ENCODE peak calls at places on chromosomes 2 and 18, in ten cellular contexts. F, O, Q, P, J, E, X, R, M and V are unnamed samples.

GRCh38 chr2:134142903-134143302 is 111.0 kb upstream of the MGAT5 start:
- DNase-seq in F (no peak), O (no peak), Q (no peak), P (no peak), J (peak; percentile 29), E (no peak), X (no peak), R (no peak), M (peak; percentile 29), V (no peak)

GRCh38 chr2:902584-902983 is 48.1 kb upstream of the SNTG2 start:
- DNase-seq in F (peak; percentile 34), O (no peak), Q (no peak), P (no peak), J (no peak), E (no peak), X (no peak), R (no peak), M (no peak), V (no peak)

GRCh38 chr2:191552036-191552435 is 125.9 kb upstream of the NABP1 start:
- DNase-seq in F (no peak), O (no peak), Q (no peak), P (no peak), J (no peak), E (no peak), X (no peak), R (no peak), M (peak; percentile 32), V (no peak)

GRCh38 chr2:120195575-120195974 is 27.6 kb downstream of the TMEM185B start:
- DNase-seq in F (no peak), O (no peak), Q (no peak), P (no peak), J (no peak), E (no peak), X (no peak), R (no peak), M (no peak), V (no peak)

GRCh38 chr2:159396796-159397195 is 110.3 kb upstream of the WDSUB1 start:
- DNase-seq in F (no peak), O (no peak), Q (no peak), P (no peak), J (no peak), E (no peak), X (no peak), R (no peak), M (no peak), V (no peak)

GRCh38 chr2:207385903-207386302 is 143.9 kb upstream of the CREB1 start:
- DNase-seq in F (no peak), O (no peak), Q (no peak), P (no peak), J (peak; percentile 87), E (no peak), X (no peak), R (no peak), M (peak; percentile 72), V (no peak)

GRCh38 chr2:231276986-231277385 is 78.6 kb downstream of the ARMC9 start:
- DNase-seq in F (no peak), O (no peak), Q (no peak), P (no peak), J (no peak), E (no peak), X (no peak), R (no peak), M (no peak), V (no peak)

GRCh38 chr2:210713122-210713521 is 156.7 kb downstream of the CPS1 start:
- DNase-seq in F (no peak), O (no peak), Q (no peak), P (no peak), J (no peak), E (no peak), X (no peak), R (no peak), M (no peak), V (no peak)

GRCh38 chr18:9353596-9353995 is 19.0 kb downstream of the TWSG1 start:
- DNase-seq in F (no peak), O (no peak), Q (no peak), P (no peak), J (no peak), E (no peak), X (no peak), R (no peak), M (no peak), V (no peak)

GRCh38 chr2:148876190-148876588 is 1.2 kb downstream of the KIF5C start:
- DNase-seq in F (no peak), O (no peak), Q (peak; percentile 14), P (no peak), J (no peak), E (no peak), X (no peak), R (no peak), M (no peak), V (no peak)

GRCh38 chr2:238785528-238785860 is 62.4 kb upstream of the TWIST2 start:
- DNase-seq in F (no peak), O (no peak), Q (no peak), P (no peak), J (peak; percentile 45), E (no peak), X (no peak), R (no peak), M (no peak), V (no peak)

GRCh38 chr2:172106128-172106961 is 3.6 kb upstream of the DLX2 start:
- DNase-seq in F (no peak), O (no peak), Q (no peak), P (peak; percentile 60), J (peak; percentile 79), E (no peak), X (peak; percentile 82), R (no peak), M (peak; percentile 48), V (no peak)

GRCh38 chr18:11741505-11742145 is 52.6 kb downstream of the GNAL start:
- DNase-seq in F (no peak), O (no peak), Q (peak; percentile 42), P (no peak), J (peak; percentile 24), E (no peak), X (peak; percentile 68), R (no peak), M (no peak), V (no peak)

GRCh38 chr2:42139141-42139540 is 30.0 kb upstream of the EML4 start:
- DNase-seq in F (no peak), O (no peak), Q (no peak), P (no peak), J (peak; percentile 8), E (no peak), X (no peak), R (no peak), M (peak; percentile 79), V (no peak)
- H3K4me1 ChIP-seq in F (peaks cover 59% of the 10 kb centered on the region), O (peaks cover 29% of the 10 kb centered on the region), Q (peaks cover 25% of the 10 kb centered on the region), P (peaks cover 8% of the 10 kb centered on the region), J (peaks cover 36% of the 10 kb centered on the region), E (peaks cover 11% of the 10 kb centered on the region), X (peaks cover 86% of the 10 kb centered on the region), R (peaks cover 19% of the 10 kb centered on the region), M (peaks cover 16% of the 10 kb centered on the region), V (peaks cover 7% of the 10 kb centered on the region)

GRCh38 chr2:37376421-37377186 is 32.2 kb downstream of the QPCT start:
- DNase-seq in F (peak; percentile 61), O (no peak), Q (no peak), P (no peak), J (peak; percentile 97), E (no peak), X (no peak), R (peak; percentile 83), M (peak; percentile 80), V (no peak)
- H3K4me3 ChIP-seq in F (no peak overlapping the region), O (no peak overlapping the region), Q (no peak overlapping the region), P (no peak overlapping the region), J (peak overlapping the region; percentile 58), E (no peak overlapping the region), X (no peak overlapping the region), R (no peak overlapping the region), M (no peak overlapping the region), V (no peak overlapping the region)

GRCh38 chr18:41870817-41871216 is 84.2 kb upstream of the PIK3C3 start:
- DNase-seq in F (no peak), O (no peak), Q (no peak), P (no peak), J (peak; percentile 32), E (no peak), X (no peak), R (no peak), M (no peak), V (no peak)

GRCh38 chr18:41872206-41872605 is 82.8 kb upstream of the PIK3C3 start:
- DNase-seq in F (no peak), O (no peak), Q (no peak), P (no peak), J (no peak), E (no peak), X (no peak), R (no peak), M (no peak), V (no peak)

GRCh38 chr18:41873730-41874129 is 81.3 kb upstream of the PIK3C3 start:
- DNase-seq in F (no peak), O (no peak), Q (no peak), P (no peak), J (no peak), E (no peak), X (no peak), R (no peak), M (no peak), V (no peak)

GRCh38 chr18:41871229-41872000 is 83.6 kb upstream of the PIK3C3 start:
- DNase-seq in F (no peak), O (no peak), Q (peak; percentile 96), P (no peak), J (peak; percentile 10), E (no peak), X (no peak), R (no peak), M (no peak), V (no peak)

DNA sequence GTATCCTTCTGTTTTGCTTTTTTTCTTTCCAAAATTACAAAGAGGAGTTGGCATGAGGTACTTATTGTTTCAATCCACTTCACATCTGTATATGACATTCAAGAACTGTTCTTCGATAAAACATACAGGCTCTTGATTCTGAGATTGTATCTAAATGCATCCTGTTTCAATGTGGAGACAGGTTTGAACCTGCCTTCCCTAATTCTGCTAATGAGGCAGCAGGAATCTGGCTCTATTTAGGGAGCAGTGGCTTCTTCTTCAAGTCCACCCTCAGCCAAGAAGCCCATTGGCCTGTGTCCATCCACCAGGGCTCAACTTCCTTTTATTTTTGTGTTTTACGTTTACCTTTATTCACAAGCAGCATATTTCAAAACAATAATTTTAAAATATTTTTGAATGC is 84.8 kb upstream of the PIK3C3 start:
- DNase-seq in F (no peak), O (no peak), Q (no peak), P (no peak), J (no peak), E (no peak), X (no peak), R (no peak), M (no peak), V (no peak)
- H3K4me1 ChIP-seq in F (no peaks in the 10 kb centered on the region), O (no peaks in the 10 kb centered on the region), Q (peaks cover 20% of the 10 kb centered on the region), P (no peaks in the 10 kb centered on the region), J (peaks cover 36% of the 10 kb centered on the region), E (no peaks in the 10 kb centered on the region), X (no peaks in the 10 kb centered on the region), R (no peaks in the 10 kb centered on the region), M (peaks cover 7% of the 10 kb centered on the region), V (no peaks in the 10 kb centered on the region)

DNA sequence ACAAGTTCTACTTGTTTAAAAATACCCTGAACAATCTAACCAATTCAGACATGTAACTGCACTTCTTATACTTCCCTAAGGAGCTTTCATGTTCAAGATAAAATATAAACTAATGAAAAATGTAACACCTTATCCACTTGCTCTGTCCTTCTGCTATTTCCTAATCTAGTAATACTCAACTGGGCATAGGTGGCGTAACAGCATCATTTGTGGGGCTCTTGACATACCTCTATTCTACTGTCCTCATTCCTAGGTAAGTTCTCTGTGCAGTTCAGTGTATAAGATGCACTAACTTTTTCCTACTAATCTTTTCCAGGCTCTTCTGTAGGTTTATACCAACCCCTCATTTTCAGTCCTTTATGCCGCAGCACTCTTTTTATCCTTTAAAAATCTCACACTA is 36.7 kb downstream of the PRKD3 start:
- DNase-seq in F (no peak), O (no peak), Q (no peak), P (no peak), J (no peak), E (no peak), X (peak; percentile 19), R (no peak), M (no peak), V (no peak)
- H3K4me3 ChIP-seq in F (no peak overlapping the region), O (no peak overlapping the region), Q (no peak overlapping the region), P (no peak overlapping the region), J (no peak overlapping the region), E (no peak overlapping the region), X (no peak overlapping the region), R (no peak overlapping the region), M (no peak overlapping the region), V (no peak overlapping the region)